ENCODE peak calls at places on chromosome 20, in ten cellular contexts. E is mucosa of gallbladder; J is neural crest cell; X is type B pancreatic cell; L is thoracic aorta; P is activated CD8-positive, alpha-beta T cell treated with anti-CD3 and anti-CD28 coated beads for 36 hours; G is HEK293T; N is pulmonary artery endothelial cell; V is H54; Y is activated effector memory CD4-positive, alpha-beta T cell treated with anti-CD3 and anti-CD28 coated beads, Interleukin-2, amount 50 U/mL, for 16 hours. I is an unnamed sample.

GRCh38 chr20:39853664-39854063 is 835.4 kb downstream of the MAFB start:
- DNase-seq in E (no peak), J (peak; percentile 55), X (no peak), L (no peak), P (no peak), G (no peak), N (no peak), V (peak; percentile 29), Y (no peak), I (peak; percentile 13)

GRCh38 chr20:6651016-6651415 is 116.5 kb upstream of the BMP2 start:
- DNase-seq in E (peak; percentile 34), J (no peak), X (no peak), L (no peak), P (no peak), G (no peak), N (no peak), V (peak; percentile 15), Y (no peak), I (no peak)

GRCh38 chr20:32247957-32248497 is 29.4 kb upstream of the KIF3B start:
- DNase-seq in E (no peak), J (no peak), X (no peak), L (no peak), P (no peak), G (no peak), N (no peak), V (no peak), Y (no peak), I (no peak)

GRCh38 chr20:10675456-10675848 is 1.7 kb upstream of the JAG1 start:
- DNase-seq in E (no peak), J (no peak), X (no peak), L (no peak), P (no peak), G (no peak), N (no peak), V (no peak), Y (no peak), I (no peak)

GRCh38 chr20:11682285-11682684 is 235.4 kb upstream of the BTBD3 start:
- DNase-seq in E (no peak), J (no peak), X (no peak), L (no peak), P (no peak), G (no peak), N (no peak), V (no peak), Y (no peak), I (no peak)

GRCh38 chr20:22333885-22334545 is 250.4 kb downstream of the FOXA2 start:
- DNase-seq in E (peak; percentile 45), J (peak; percentile 63), X (no peak), L (no peak), P (peak; percentile 51), G (peak; percentile 68), N (peak; percentile 11), V (peak; percentile 58), Y (no peak), I (peak; percentile 14)

GRCh38 chr20:46346770-46347169 is 38.5 kb upstream of the CDH22 start:
- DNase-seq in E (no peak), J (no peak), X (no peak), L (no peak), P (no peak), G (no peak), N (no peak), V (no peak), Y (no peak), I (no peak)

GRCh38 chr20:44646641-44647274 is 4.7 kb downstream of the ADA start:
- DNase-seq in E (no peak), J (no peak), X (no peak), L (no peak), P (peak; percentile 61), G (no peak), N (no peak), V (no peak), Y (no peak), I (no peak)

GRCh38 chr20:43949741-43950618 is 35.3 kb downstream of the TOX2 start:
- DNase-seq in E (peak; percentile 51), J (no peak), X (no peak), L (no peak), P (peak; percentile 91), G (no peak), N (no peak), V (no peak), Y (peak; percentile 89), I (no peak)

GRCh38 chr20:16064991-16065707 is 508.1 kb downstream of the KIF16B start:
- DNase-seq in E (no peak), J (no peak), X (no peak), L (no peak), P (no peak), G (no peak), N (no peak), V (no peak), Y (no peak), I (no peak)

GRCh38 chr20:51810155-51811039 is 8.1 kb upstream of the SALL4 start:
- DNase-seq in E (no peak), J (no peak), X (no peak), L (no peak), P (no peak), G (peak; percentile 30), N (no peak), V (no peak), Y (no peak), I (no peak)

GRCh38 chr20:51958636-51959542 is 156.6 kb upstream of the SALL4 start:
- DNase-seq in E (no peak), J (no peak), X (no peak), L (no peak), P (no peak), G (no peak), N (peak; percentile 53), V (no peak), Y (no peak), I (no peak)

GRCh38 chr20:955111-955510 is 39.0 kb upstream of the ANGPT4 start:
- DNase-seq in E (no peak), J (no peak), X (no peak), L (no peak), P (no peak), G (no peak), N (no peak), V (no peak), Y (peak; percentile 36), I (no peak)

GRCh38 chr20:41340327-41341055 is at the start of gene LPIN3:
- DNase-seq in E (peak; percentile 89), J (peak; percentile 68), X (peak; percentile 85), L (peak; percentile 43), P (peak; percentile 67), G (peak; percentile 96), N (no peak), V (peak; percentile 81), Y (peak; percentile 83), I (peak; percentile 27)

GRCh38 chr20:46363874-46364669 is 42.3 kb downstream of the ELMO2 start:
- DNase-seq in E (peak; percentile 86), J (peak; percentile 84), X (peak; percentile 93), L (peak; percentile 68), P (peak; percentile 86), G (peak; percentile 95), N (peak; percentile 71), V (peak; percentile 87), Y (peak; percentile 95), I (peak; percentile 73)

GRCh38 chr20:62633571-62634329 is 8.6 kb upstream of the SLCO4A1 start:
- DNase-seq in E (no peak), J (no peak), X (no peak), L (no peak), P (no peak), G (no peak), N (no peak), V (no peak), Y (no peak), I (peak; percentile 62)

GRCh38 chr20:23298926-23299672 is 51.5 kb upstream of the NXT1 start:
- DNase-seq in E (no peak), J (no peak), X (no peak), L (no peak), P (no peak), G (no peak), N (no peak), V (no peak), Y (no peak), I (no peak)

GRCh38 chr20:23519556-23519955 is 28.6 kb downstream of the CST8 start:
- DNase-seq in E (no peak), J (no peak), X (no peak), L (no peak), P (no peak), G (no peak), N (no peak), V (no peak), Y (no peak), I (no peak)

GRCh38 chr20:24708411-24709295 is 239.2 kb downstream of the SYNDIG1 start:
- DNase-seq in E (no peak), J (no peak), X (no peak), L (no peak), P (no peak), G (no peak), N (no peak), V (no peak), Y (no peak), I (no peak)

GRCh38 chr20:14453259-14453658 is 115.8 kb upstream of the FLRT3 start:
- DNase-seq in E (no peak), J (no peak), X (no peak), L (no peak), P (no peak), G (no peak), N (no peak), V (no peak), Y (no peak), I (no peak)

GRCh38 chr20:10648651-10649050 is 25.1 kb downstream of the JAG1 start:
- DNase-seq in E (no peak), J (no peak), X (no peak), L (no peak), P (no peak), G (no peak), N (no peak), V (no peak), Y (no peak), I (peak; percentile 72)

GRCh38 chr20:54510546-54511129 is 35.2 kb downstream of the DOK5 start:
- DNase-seq in E (no peak), J (no peak), X (no peak), L (no peak), P (no peak), G (no peak), N (no peak), V (no peak), Y (no peak), I (no peak)

GRCh38 chr20:25135031-25135430 is 53.1 kb upstream of the VSX1 start:
- DNase-seq in E (no peak), J (no peak), X (no peak), L (no peak), P (no peak), G (no peak), N (no peak), V (no peak), Y (no peak), I (no peak)

GRCh38 chr20:63023836-63024571 is 17.2 kb upstream of the BHLHE23 start:
- DNase-seq in E (no peak), J (no peak), X (no peak), L (no peak), P (no peak), G (no peak), N (no peak), V (no peak), Y (peak; percentile 37), I (no peak)

GRCh38 chr20:14498809-14499208 is 161.4 kb upstream of the FLRT3 start:
- DNase-seq in E (no peak), J (no peak), X (no peak), L (no peak), P (no peak), G (no peak), N (no peak), V (no peak), Y (no peak), I (no peak)

GRCh38 chr20:49519777-49520359 is 37.4 kb upstream of the KCNB1 start:
- DNase-seq in E (no peak), J (no peak), X (no peak), L (no peak), P (no peak), G (no peak), N (no peak), V (no peak), Y (no peak), I (no peak)

GRCh38 chr20:38932457-38933120 is 6.4 kb downstream of the FAM83D start:
- DNase-seq in E (no peak), J (no peak), X (no peak), L (no peak), P (no peak), G (no peak), N (no peak), V (no peak), Y (peak; percentile 33), I (no peak)

GRCh38 chr20:32052792-32053362 is 835 bp downstream of the HCK start:
- DNase-seq in E (no peak), J (no peak), X (no peak), L (no peak), P (no peak), G (no peak), N (no peak), V (no peak), Y (no peak), I (no peak)

I was measured in retinal pigment epithelial cell.